ENCODE peak calls at places on chromosomes 7 and 10, in six cellular contexts. One of them, this sample, is unnamed.
A peak's percentile ranks its signal among the peaks of the same experiment; 100 is the strongest.

GRCh38 chr7:32093415-32094408 is 23.5 kb upstream of the PDE1C start:
- DNase-seq in HepG2: no peak
- DNase-seq in K562: no peak
- DNase-seq in A549: peak; percentile 60
- DNase-seq in endothelial cell of umbilical vein: no peak
- DNase-seq in GM12878: no peak
- DNase-seq in this sample: no peak

GRCh38 chr10:32379314-32379949 is 32.5 kb upstream of the EPC1 start:
- DNase-seq in HepG2: peak; percentile 43
- DNase-seq in K562: peak; percentile 41
- DNase-seq in A549: peak; percentile 66
- DNase-seq in endothelial cell of umbilical vein: peak; percentile 71
- DNase-seq in GM12878: no peak
- DNase-seq in this sample: peak; percentile 73

GRCh38 chr10:92377962-92378361 is 87.0 kb downstream of the MARCHF5 start:
- DNase-seq in HepG2: no peak
- DNase-seq in K562: no peak
- DNase-seq in A549: no peak
- DNase-seq in endothelial cell of umbilical vein: no peak
- DNase-seq in GM12878: no peak
- DNase-seq in this sample: no peak

GRCh38 chr7:83105948-83106347 is 56.7 kb downstream of the PCLO start:
- DNase-seq in HepG2: no peak
- DNase-seq in K562: no peak
- DNase-seq in A549: no peak
- DNase-seq in endothelial cell of umbilical vein: no peak
- DNase-seq in GM12878: no peak
- DNase-seq in this sample: no peak

GRCh38 chr7:130890176-130891020 is 156.4 kb upstream of the KLF14 start:
- DNase-seq in HepG2: no peak
- DNase-seq in K562: no peak
- DNase-seq in A549: no peak
- DNase-seq in endothelial cell of umbilical vein: no peak
- DNase-seq in GM12878: no peak
- DNase-seq in this sample: no peak

GRCh38 chr7:143892527-143893300 is 9.3 kb downstream of the TCAF1 start:
- DNase-seq in HepG2: peak; percentile 68
- DNase-seq in K562: peak; percentile 24
- DNase-seq in A549: peak; percentile 19
- DNase-seq in endothelial cell of umbilical vein: peak; percentile 61
- DNase-seq in GM12878: peak; percentile 19
- DNase-seq in this sample: peak; percentile 64

GRCh38 chr10:126598009-126598408 is 72.5 kb downstream of the C10orf90 start:
- DNase-seq in HepG2: peak; percentile 32
- DNase-seq in K562: peak; percentile 14
- DNase-seq in A549: peak; percentile 49
- DNase-seq in endothelial cell of umbilical vein: peak; percentile 10
- DNase-seq in GM12878: no peak
- DNase-seq in this sample: peak; percentile 50

GRCh38 chr10:8912108-8912507 is 857.6 kb downstream of the GATA3 start:
- DNase-seq in HepG2: no peak
- DNase-seq in K562: no peak
- DNase-seq in A549: no peak
- DNase-seq in endothelial cell of umbilical vein: no peak
- DNase-seq in GM12878: no peak
- DNase-seq in this sample: no peak

GRCh38 chr10:116104210-116104932 is 168.6 kb downstream of the GFRA1 start:
- DNase-seq in HepG2: no peak
- DNase-seq in K562: no peak
- DNase-seq in A549: no peak
- DNase-seq in endothelial cell of umbilical vein: no peak
- DNase-seq in GM12878: no peak
- DNase-seq in this sample: no peak

GRCh38 chr7:38169862-38170261 is 8.2 kb upstream of the STARD3NL start:
- DNase-seq in HepG2: no peak
- DNase-seq in K562: no peak
- DNase-seq in A549: peak; percentile 27
- DNase-seq in endothelial cell of umbilical vein: peak; percentile 44
- DNase-seq in GM12878: peak; percentile 85
- DNase-seq in this sample: peak; percentile 75

GRCh38 chr7:116249969-116250553 is 39.7 kb downstream of the TES start:
- DNase-seq in HepG2: peak; percentile 57
- DNase-seq in K562: peak; percentile 47
- DNase-seq in A549: peak; percentile 78
- DNase-seq in endothelial cell of umbilical vein: peak; percentile 69
- DNase-seq in GM12878: no peak
- DNase-seq in this sample: peak; percentile 41

GRCh38 chr10:122265896-122266295 is 5.2 kb upstream of the BTBD16 start:
- DNase-seq in HepG2: no peak
- DNase-seq in K562: no peak
- DNase-seq in A549: no peak
- DNase-seq in endothelial cell of umbilical vein: no peak
- DNase-seq in GM12878: no peak
- DNase-seq in this sample: no peak

GRCh38 chr7:44072364-44073231 is 7.2 kb upstream of the PGAM2 start:
- DNase-seq in HepG2: peak; percentile 76
- DNase-seq in K562: peak; percentile 68
- DNase-seq in A549: peak; percentile 70
- DNase-seq in endothelial cell of umbilical vein: peak; percentile 87
- DNase-seq in GM12878: no peak
- DNase-seq in this sample: peak; percentile 83

GRCh38 chr7:43501881-43502280 is 81.0 kb upstream of the STK17A start:
- DNase-seq in HepG2: peak; percentile 94
- DNase-seq in K562: no peak
- DNase-seq in A549: no peak
- DNase-seq in endothelial cell of umbilical vein: no peak
- DNase-seq in GM12878: no peak
- DNase-seq in this sample: no peak

GRCh38 chr10:77310288-77310687 is 327.3 kb downstream of the KCNMA1 start:
- DNase-seq in HepG2: no peak
- DNase-seq in K562: no peak
- DNase-seq in A549: no peak
- DNase-seq in endothelial cell of umbilical vein: no peak
- DNase-seq in GM12878: no peak
- DNase-seq in this sample: no peak

GRCh38 chr7:111164442-111164841 is 73.5 kb downstream of the LRRN3 start:
- DNase-seq in HepG2: no peak
- DNase-seq in K562: no peak
- DNase-seq in A549: no peak
- DNase-seq in endothelial cell of umbilical vein: no peak
- DNase-seq in GM12878: no peak
- DNase-seq in this sample: no peak

GRCh38 chr10:109740436-109740835 is 182.9 kb downstream of the XPNPEP1 start:
- DNase-seq in HepG2: no peak
- DNase-seq in K562: no peak
- DNase-seq in A549: no peak
- DNase-seq in endothelial cell of umbilical vein: no peak
- DNase-seq in GM12878: no peak
- DNase-seq in this sample: no peak

GRCh38 chr7:150954201-150954985 is 23.7 kb downstream of the KCNH2 start:
- DNase-seq in HepG2: no peak
- DNase-seq in K562: no peak
- DNase-seq in A549: no peak
- DNase-seq in endothelial cell of umbilical vein: no peak
- DNase-seq in GM12878: no peak
- DNase-seq in this sample: no peak

GRCh38 chr7:155351120-155351870 is 53.6 kb downstream of the INSIG1 start:
- DNase-seq in HepG2: no peak
- DNase-seq in K562: no peak
- DNase-seq in A549: no peak
- DNase-seq in endothelial cell of umbilical vein: no peak
- DNase-seq in GM12878: no peak
- DNase-seq in this sample: no peak

GRCh38 chr10:35103887-35104286 is 13.7 kb upstream of the CUL2 start:
- DNase-seq in HepG2: no peak
- DNase-seq in K562: no peak
- DNase-seq in A549: no peak
- DNase-seq in endothelial cell of umbilical vein: no peak
- DNase-seq in GM12878: no peak
- DNase-seq in this sample: no peak

GRCh38 chr10:3850999-3851937 is 66.3 kb upstream of the KLF6 start:
- DNase-seq in HepG2: peak; percentile 66
- DNase-seq in K562: no peak
- DNase-seq in A549: peak; percentile 83
- DNase-seq in endothelial cell of umbilical vein: peak; percentile 78
- DNase-seq in GM12878: peak; percentile 72
- DNase-seq in this sample: peak; percentile 80

GRCh38 chr7:56009695-56010094 is 41.5 kb downstream of the PSPH start:
- DNase-seq in HepG2: peak; percentile 65
- DNase-seq in K562: no peak
- DNase-seq in A549: no peak
- DNase-seq in endothelial cell of umbilical vein: no peak
- DNase-seq in GM12878: no peak
- DNase-seq in this sample: no peak

GRCh38 chr7:34991938-34992840 is 45.1 kb downstream of the DPY19L1 start:
- DNase-seq in HepG2: no peak
- DNase-seq in K562: no peak
- DNase-seq in A549: peak; percentile 44
- DNase-seq in endothelial cell of umbilical vein: peak; percentile 77
- DNase-seq in GM12878: peak; percentile 23
- DNase-seq in this sample: no peak

GRCh38 chr10:132395704-132396494 is 1.1 kb upstream of the PWWP2B start:
- DNase-seq in HepG2: peak; percentile 62
- DNase-seq in K562: peak; percentile 46
- DNase-seq in A549: peak; percentile 40
- DNase-seq in endothelial cell of umbilical vein: peak; percentile 22
- DNase-seq in GM12878: no peak
- DNase-seq in this sample: no peak
- TF ChIP-seq POLR2A in HepG2: peak; percentile 42
- TF ChIP-seq POLR2A in K562: no peak
- TF ChIP-seq POLR2A in A549: no peak
- TF ChIP-seq POLR2A in endothelial cell of umbilical vein: no peak
- TF ChIP-seq POLR2A in GM12878: no peak
- TF ChIP-seq POLR2A in this sample: no peak

GRCh38 chr10:113323985-113324384 is 228.9 kb upstream of the HABP2 start:
- DNase-seq in HepG2: no peak
- DNase-seq in K562: no peak
- DNase-seq in A549: no peak
- DNase-seq in endothelial cell of umbilical vein: no peak
- DNase-seq in GM12878: no peak
- DNase-seq in this sample: no peak
- TF ChIP-seq MYC in HepG2: no peak
- TF ChIP-seq MYC in K562: no peak
- TF ChIP-seq MYC in A549: no peak
- TF ChIP-seq MYC in endothelial cell of umbilical vein: no peak
- TF ChIP-seq MYC in GM12878: no peak
- TF ChIP-seq MYC in this sample: no peak

GRCh38 chr10:86711957-86712708 is 43.8 kb downstream of the LDB3 start:
- DNase-seq in HepG2: no peak
- DNase-seq in K562: peak; percentile 34
- DNase-seq in A549: peak; percentile 53
- DNase-seq in endothelial cell of umbilical vein: no peak
- DNase-seq in GM12878: peak; percentile 43
- DNase-seq in this sample: peak; percentile 68
- TF ChIP-seq POLR2A in HepG2: no peak
- TF ChIP-seq POLR2A in K562: no peak
- TF ChIP-seq POLR2A in A549: peak; percentile 28
- TF ChIP-seq POLR2A in endothelial cell of umbilical vein: no peak
- TF ChIP-seq POLR2A in GM12878: peak; percentile 65
- TF ChIP-seq POLR2A in this sample: no peak

GRCh38 chr10:1204434-1205326 is 148.5 kb downstream of the WDR37 start:
- DNase-seq in HepG2: no peak
- DNase-seq in K562: no peak
- DNase-seq in A549: no peak
- DNase-seq in endothelial cell of umbilical vein: no peak
- DNase-seq in GM12878: no peak
- DNase-seq in this sample: no peak
- TF ChIP-seq MYC in HepG2: no peak
- TF ChIP-seq MYC in K562: no peak
- TF ChIP-seq MYC in A549: no peak
- TF ChIP-seq MYC in endothelial cell of umbilical vein: no peak
- TF ChIP-seq MYC in GM12878: no peak
- TF ChIP-seq MYC in this sample: no peak

GRCh38 chr10:104340099-104340594 is 1.9 kb upstream of the ITPRIP start:
- DNase-seq in HepG2: no peak
- DNase-seq in K562: peak; percentile 74
- DNase-seq in A549: no peak
- DNase-seq in endothelial cell of umbilical vein: no peak
- DNase-seq in GM12878: no peak
- DNase-seq in this sample: peak; percentile 1

GRCh38 chr10:104337527-104337984 is 709 bp downstream of the ITPRIP start:
- DNase-seq in HepG2: no peak
- DNase-seq in K562: peak; percentile 31
- DNase-seq in A549: peak; percentile 47
- DNase-seq in endothelial cell of umbilical vein: peak; percentile 46
- DNase-seq in GM12878: no peak
- DNase-seq in this sample: peak; percentile 91

GRCh38 chr10:104339469-104340098 is 1.3 kb upstream of the ITPRIP start:
- DNase-seq in HepG2: peak; percentile 56
- DNase-seq in K562: no peak
- DNase-seq in A549: peak; percentile 42
- DNase-seq in endothelial cell of umbilical vein: peak; percentile 93
- DNase-seq in GM12878: no peak
- DNase-seq in this sample: peak; percentile 11

GRCh38 chr10:104336829-104337526 is 1.3 kb downstream of the ITPRIP start:
- DNase-seq in HepG2: peak; percentile 20
- DNase-seq in K562: peak; percentile 3
- DNase-seq in A549: no peak
- DNase-seq in endothelial cell of umbilical vein: peak; percentile 47
- DNase-seq in GM12878: no peak
- DNase-seq in this sample: peak; percentile 26

DNA sequence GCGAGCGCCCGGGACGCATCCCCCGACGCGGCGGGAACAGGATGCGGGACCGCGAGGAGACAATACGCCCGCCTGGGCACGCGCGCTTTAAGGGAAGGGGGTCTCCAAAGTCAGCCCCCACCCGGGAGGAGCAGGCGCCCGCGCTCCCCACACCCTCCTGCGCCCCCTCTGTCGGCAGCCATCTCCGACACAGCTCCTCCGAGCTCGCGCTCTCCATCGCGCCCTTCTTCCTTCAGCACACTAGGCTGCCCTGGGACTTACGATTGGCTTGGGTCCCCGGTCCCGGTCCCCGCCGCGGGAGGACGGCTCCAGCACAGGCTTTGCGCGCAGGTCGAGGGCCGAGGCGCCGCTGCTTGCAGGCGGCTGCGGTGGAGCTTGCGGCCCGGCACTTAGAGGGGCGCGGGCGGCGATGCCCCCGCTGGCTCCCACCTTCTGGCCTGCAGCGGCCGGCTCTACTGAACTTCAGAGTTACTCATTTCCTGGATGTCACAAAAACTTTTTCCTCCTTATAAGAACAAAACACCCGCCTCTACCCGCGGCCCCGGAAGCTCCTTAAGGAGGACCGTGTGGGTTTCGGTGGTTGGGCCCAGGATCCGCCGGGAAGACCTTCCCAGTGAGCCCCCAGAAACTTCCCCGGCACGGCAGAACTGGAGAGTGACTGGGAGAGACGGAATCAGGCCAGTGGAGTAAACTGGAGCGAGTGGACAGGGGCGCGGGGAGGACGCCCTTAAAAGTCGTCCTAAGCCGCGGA is at the start of gene ITPRIP:
- DNase-seq in HepG2: peak; percentile 33
- DNase-seq in K562: peak; percentile 56
- DNase-seq in A549: peak; percentile 78
- DNase-seq in endothelial cell of umbilical vein: peak; percentile 93
- DNase-seq in GM12878: no peak
- DNase-seq in this sample: peak; percentile 91
- TF ChIP-seq POLR2A in HepG2: no peak
- TF ChIP-seq POLR2A in K562: peak; percentile 75
- TF ChIP-seq POLR2A in A549: peak; percentile 58
- TF ChIP-seq POLR2A in endothelial cell of umbilical vein: peak; percentile 77
- TF ChIP-seq POLR2A in GM12878: peak; percentile 91
- TF ChIP-seq POLR2A in this sample: peak; percentile 81

GRCh38 chr10:104441601-104442000 is 88.0 kb downstream of the CFAP58 start:
- DNase-seq in HepG2: no peak
- DNase-seq in K562: no peak
- DNase-seq in A549: peak; percentile 8
- DNase-seq in endothelial cell of umbilical vein: no peak
- DNase-seq in GM12878: no peak
- DNase-seq in this sample: peak; percentile 88
- TF ChIP-seq MYC in HepG2: no peak
- TF ChIP-seq MYC in K562: no peak
- TF ChIP-seq MYC in A549: no peak
- TF ChIP-seq MYC in endothelial cell of umbilical vein: no peak
- TF ChIP-seq MYC in GM12878: no peak
- TF ChIP-seq MYC in this sample: no peak